ENCODE peak calls at places on chromosomes 11 and 22, in six cellular contexts. J is HCT116, L is HepG2, D is K562, I is GM12878, Z is H1. X is an unnamed sample.

GRCh38 chr22:47248925-47249324 is 486.5 kb downstream of the TBC1D22A start:
- DNase-seq in J (no peak), D (no peak), I (no peak), L (no peak), Z (no peak), X (no peak)

GRCh38 chr11:39247570-39248137 is 2211.8 kb downstream of the LRRC4C start:
- DNase-seq in I (no peak), Z (no peak), L (no peak), D (no peak), J (no peak), X (no peak)

GRCh38 chr22:45064313-45065268 is 54.8 kb upstream of the PHF21B start:
- DNase-seq in J (no peak), D (peak; percentile 13), I (peak; percentile 7), Z (no peak), L (no peak), X (no peak)

GRCh38 chr22:29308791-29309262 is 2.4 kb downstream of the GAS2L1 start:
- DNase-seq in Z (peak; percentile 51), I (no peak), L (no peak), D (no peak), J (no peak), X (no peak)

GRCh38 chr11:61882879-61883278 is 8.5 kb downstream of the FADS3 start:
- DNase-seq in I (no peak), J (no peak), D (no peak), Z (no peak), L (no peak), X (no peak)

GRCh38 chr11:26820739-26821138 is 98.9 kb upstream of the SLC5A12 start:
- DNase-seq in D (no peak), Z (no peak), L (no peak), J (no peak), I (no peak), X (no peak)

GRCh38 chr11:47467372-47467771 is 18.4 kb upstream of the RAPSN start:
- DNase-seq in I (no peak), J (no peak), D (no peak), L (no peak), Z (no peak), X (no peak)

GRCh38 chr11:123426766-123427165 is 3.3 kb upstream of the GRAMD1B start:
- DNase-seq in L (no peak), I (no peak), Z (no peak), J (no peak), D (no peak), X (no peak)

GRCh38 chr11:44761546-44761961 is 34.8 kb downstream of the TSPAN18 start:
- DNase-seq in I (no peak), J (no peak), D (no peak), L (no peak), Z (peak; percentile 44), X (no peak)

GRCh38 chr22:20580179-20580578 is 72.8 kb downstream of the MED15 start:
- DNase-seq in Z (no peak), L (no peak), D (no peak), J (no peak), I (no peak), X (no peak)

GRCh38 chr11:59426361-59427067 is at the start of gene OR5A2:
- DNase-seq in I (no peak), Z (peak; percentile 49), D (no peak), L (no peak), J (no peak), X (peak; percentile 78)

GRCh38 chr11:19827399-19828135 is 114.9 kb downstream of the NAV2 start:
- DNase-seq in Z (no peak), I (no peak), D (no peak), L (no peak), J (no peak), X (no peak)

GRCh38 chr11:95373241-95373640 is 142.2 kb upstream of the SESN3 start:
- DNase-seq in I (no peak), J (no peak), L (no peak), D (no peak), Z (no peak), X (no peak)

GRCh38 chr22:37206118-37206840 is 6.0 kb downstream of the SSTR3 start:
- DNase-seq in I (no peak), J (no peak), L (no peak), Z (no peak), D (no peak), X (no peak)

GRCh38 chr11:108500169-108500568 is 2.0 kb upstream of the POGLUT3 start:
- DNase-seq in Z (no peak), D (no peak), L (no peak), J (no peak), I (no peak), X (no peak)

GRCh38 chr11:2383823-2384722 is 7.0 kb downstream of the CD81 start:
- DNase-seq in Z (peak; percentile 68), I (peak; percentile 39), J (no peak), L (no peak), D (peak; percentile 85), X (no peak)

GRCh38 chr11:65502274-65502851 is 3.5 kb downstream of the MALAT1 start:
- DNase-seq in J (no peak), Z (no peak), I (no peak), D (no peak), L (no peak), X (no peak)

GRCh38 chr11:39784873-39785272 is 1674.6 kb downstream of the LRRC4C start:
- DNase-seq in J (no peak), Z (no peak), D (no peak), I (no peak), L (no peak), X (no peak)

GRCh38 chr22:40352763-40353162 is 6.5 kb downstream of the ADSL start:
- DNase-seq in J (no peak), I (no peak), L (no peak), D (no peak), Z (no peak), X (no peak)

GRCh38 chr11:33734441-33735165 is 1.6 kb downstream of the CD59 start:
- DNase-seq in D (no peak), J (no peak), Z (no peak), I (no peak), L (no peak), X (no peak)

GRCh38 chr11:74311352-74311926 is at the start of gene P4HA3:
- DNase-seq in L (peak; percentile 13), D (peak; percentile 92), J (peak; percentile 18), I (no peak), Z (peak; percentile 92), X (peak; percentile 16)

GRCh38 chr22:21989049-21989448 is 6.5 kb upstream of the TOP3B start:
- DNase-seq in Z (no peak), J (no peak), I (no peak), L (no peak), D (peak; percentile 50), X (no peak)

DNA sequence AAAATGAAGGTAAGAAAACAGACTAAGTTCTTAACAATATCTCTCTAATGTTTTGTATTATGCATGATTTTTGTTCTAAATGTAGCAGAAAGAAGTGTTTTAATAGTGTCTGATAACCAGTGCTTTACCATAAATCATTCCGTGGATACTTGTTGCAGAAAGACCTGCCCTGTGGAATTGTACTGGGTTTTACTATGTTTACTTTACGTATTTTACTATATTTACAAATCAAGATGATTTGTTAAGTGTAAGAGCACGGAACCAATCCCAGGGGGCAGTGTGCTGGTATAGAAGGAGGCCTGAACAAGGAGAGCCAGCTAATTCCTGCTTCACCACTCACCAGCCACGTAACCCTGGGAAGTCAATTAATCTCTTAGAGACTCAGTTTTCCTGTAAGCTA is 1.4 kb downstream of the HTR3B start:
- DNase-seq in L (peak; percentile 37), D (no peak), I (no peak), Z (no peak), J (peak; percentile 45), X (peak; percentile 48)
- TF ChIP-seq ZNF274 in L (no peak), D (no peak), I (no peak), Z (no peak), J (no peak), X (no peak)

DNA sequence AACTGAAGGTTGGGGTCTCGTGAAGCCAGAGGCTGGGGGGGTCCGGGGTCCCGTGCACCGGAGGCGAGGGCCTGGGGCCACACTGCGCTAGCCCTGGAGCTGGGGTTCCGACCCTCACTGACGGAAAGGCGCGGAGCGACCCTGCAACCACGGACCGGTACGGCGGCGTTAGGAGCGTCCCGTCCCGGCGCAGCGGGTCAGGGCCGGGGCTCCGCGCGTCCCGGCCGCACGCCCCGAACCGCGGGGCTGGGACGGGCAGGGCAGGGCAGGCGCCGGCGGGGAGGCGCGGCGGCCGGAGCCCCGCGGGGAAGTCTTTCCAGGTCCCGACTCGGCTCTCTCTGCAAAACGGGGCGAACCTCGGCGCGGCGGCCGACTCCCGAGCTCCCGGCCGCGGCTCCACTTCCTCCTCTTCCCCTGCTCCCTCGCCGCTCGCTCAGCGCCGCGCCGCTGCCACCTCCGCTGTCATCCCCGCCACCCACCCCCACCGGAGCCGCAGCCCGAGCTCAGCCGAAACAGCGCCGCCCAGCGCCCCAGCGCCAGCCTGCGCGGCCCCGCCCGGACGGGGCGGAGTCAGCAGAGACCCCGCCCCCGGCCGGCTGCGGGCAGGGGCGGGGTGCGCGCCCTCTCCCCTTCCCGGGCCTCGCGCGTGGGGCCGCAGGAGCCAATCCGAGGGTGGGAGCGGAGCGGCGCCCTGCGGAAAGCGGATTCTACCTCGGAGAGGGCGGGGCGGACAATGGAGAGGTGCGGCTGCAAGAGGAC is at the start of gene GDPD5:
- DNase-seq in L (peak; percentile 76), D (peak; percentile 97), I (no peak), J (peak; percentile 58), Z (peak; percentile 87), X (peak; percentile 71)
- TF ChIP-seq YY1 in L (peak; percentile 66), D (peak; percentile 69), I (peak; percentile 40), J (peak; percentile 77), Z (peak; percentile 55), X (no peak)

GRCh38 chr22:25929479-25929878 is 187.5 kb downstream of the MYO18B start:
- DNase-seq in Z (no peak), I (no peak), D (no peak), L (no peak), J (no peak), X (no peak)
- TF ChIP-seq ZNF274 in Z (no peak), I (no peak), D (no peak), L (no peak), J (no peak), X (no peak)

GRCh38 chr11:28142724-28143123 is 34.5 kb downstream of the METTL15 start:
- DNase-seq in J (no peak), I (no peak), L (no peak), D (no peak), Z (no peak), X (no peak)
- TF ChIP-seq YY1 in J (no peak), I (no peak), L (no peak), D (no peak), Z (no peak), X (no peak)

GRCh38 chr11:130872961-130873360 is 43.3 kb downstream of the SNX19 start:
- DNase-seq in L (no peak), J (no peak), I (no peak), Z (no peak), D (no peak), X (no peak)
- TF ChIP-seq ZNF274 in L (no peak), J (no peak), I (no peak), Z (no peak), D (no peak), X (no peak)

GRCh38 chr22:19290400-19291217 is 910 bp downstream of the CLTCL1 start:
- DNase-seq in Z (no peak), I (no peak), L (peak; percentile 10), D (peak; percentile 66), J (no peak), X (no peak)
- TF ChIP-seq YY1 in Z (no peak), I (no peak), L (no peak), D (no peak), J (no peak), X (no peak)

X was measured in NT2/D1.